ENCODE peak calls at places on chromosome 11, in six cellular contexts. One of them, this sample, is unnamed.

GRCh38 chr11:73454987-73455386 is 78.8 kb downstream of the RELT start:
- DNase-seq in HCT116: no peak
- DNase-seq in GM12878: no peak
- DNase-seq in K562: no peak
- DNase-seq in HepG2: no peak
- DNase-seq in H1: no peak
- DNase-seq in this sample: no peak

GRCh38 chr11:68598816-68599653 is 85.3 kb upstream of the GAL start:
- DNase-seq in K562: no peak
- DNase-seq in HepG2: no peak
- DNase-seq in GM12878: no peak
- DNase-seq in H1: peak
- DNase-seq in HCT116: no peak
- DNase-seq in this sample: no peak

GRCh38 chr11:75150079-75150478 is 828 bp upstream of the SLCO2B1 start:
- DNase-seq in H1: no peak
- DNase-seq in HepG2: no peak
- DNase-seq in K562: no peak
- DNase-seq in HCT116: no peak
- DNase-seq in GM12878: no peak
- DNase-seq in this sample: no peak

GRCh38 chr11:17986007-17986710 is 26.7 kb downstream of the SERGEF start:
- DNase-seq in GM12878: no peak
- DNase-seq in K562: no peak
- DNase-seq in HepG2: no peak
- DNase-seq in HCT116: peak
- DNase-seq in H1: no peak
- DNase-seq in this sample: no peak

GRCh38 chr11:123413636-123414035 is 16.4 kb upstream of the GRAMD1B start:
- DNase-seq in HepG2: peak
- DNase-seq in HCT116: no peak
- DNase-seq in H1: no peak
- DNase-seq in GM12878: no peak
- DNase-seq in K562: no peak
- DNase-seq in this sample: no peak

GRCh38 chr11:33264926-33265325 is 7.7 kb downstream of the HIPK3 start:
- DNase-seq in GM12878: no peak
- DNase-seq in H1: no peak
- DNase-seq in K562: no peak
- DNase-seq in HCT116: no peak
- DNase-seq in HepG2: no peak
- DNase-seq in this sample: no peak

GRCh38 chr11:31822604-31823371 is 11.7 kb upstream of the PAX6 start:
- DNase-seq in HepG2: no peak
- DNase-seq in GM12878: no peak
- DNase-seq in H1: peak
- DNase-seq in HCT116: no peak
- DNase-seq in K562: no peak
- DNase-seq in this sample: peak

GRCh38 chr11:114317738-114318137 is 21.5 kb downstream of the NNMT start:
- DNase-seq in GM12878: no peak
- DNase-seq in K562: no peak
- DNase-seq in HCT116: peak
- DNase-seq in HepG2: no peak
- DNase-seq in H1: peak
- DNase-seq in this sample: peak

GRCh38 chr11:79045018-79045787 is 395.6 kb downstream of the TENM4 start:
- DNase-seq in K562: no peak
- DNase-seq in H1: no peak
- DNase-seq in GM12878: no peak
- DNase-seq in HepG2: no peak
- DNase-seq in HCT116: no peak
- DNase-seq in this sample: peak

GRCh38 chr11:134802116-134802515 is 390.1 kb upstream of the B3GAT1 start:
- DNase-seq in GM12878: no peak
- DNase-seq in HepG2: no peak
- DNase-seq in K562: no peak
- DNase-seq in HCT116: no peak
- DNase-seq in H1: no peak
- DNase-seq in this sample: peak

GRCh38 chr11:28770806-28771205 is 662.6 kb downstream of the METTL15 start:
- DNase-seq in H1: no peak
- DNase-seq in GM12878: no peak
- DNase-seq in HepG2: no peak
- DNase-seq in K562: no peak
- DNase-seq in HCT116: no peak
- DNase-seq in this sample: no peak

GRCh38 chr11:36363361-36364272 is 67.5 kb downstream of the PRR5L start:
- DNase-seq in H1: peak
- DNase-seq in K562: no peak
- DNase-seq in GM12878: no peak
- DNase-seq in HCT116: no peak
- DNase-seq in HepG2: no peak
- DNase-seq in this sample: no peak

GRCh38 chr11:73716153-73717056 is 44.5 kb downstream of the RAB6A start:
- DNase-seq in K562: no peak
- DNase-seq in HCT116: no peak
- DNase-seq in GM12878: no peak
- DNase-seq in H1: no peak
- DNase-seq in HepG2: peak
- DNase-seq in this sample: peak

GRCh38 chr11:81839016-81839415 is 894.6 kb downstream of the FAM181B start:
- DNase-seq in HepG2: no peak
- DNase-seq in HCT116: no peak
- DNase-seq in K562: no peak
- DNase-seq in GM12878: no peak
- DNase-seq in H1: no peak
- DNase-seq in this sample: no peak

GRCh38 chr11:76604652-76605241 is 65.8 kb downstream of the LRRC32 start:
- DNase-seq in HCT116: no peak
- DNase-seq in HepG2: no peak
- DNase-seq in K562: no peak
- DNase-seq in H1: no peak
- DNase-seq in GM12878: no peak
- DNase-seq in this sample: peak

GRCh38 chr11:17897495-17897894 is 115.4 kb downstream of the SERGEF start:
- DNase-seq in GM12878: no peak
- DNase-seq in H1: no peak
- DNase-seq in K562: no peak
- DNase-seq in HepG2: no peak
- DNase-seq in HCT116: no peak
- DNase-seq in this sample: peak

GRCh38 chr11:35143509-35144102 is 4.6 kb downstream of the CD44 start:
- DNase-seq in GM12878: no peak
- DNase-seq in HCT116: no peak
- DNase-seq in K562: no peak
- DNase-seq in H1: no peak
- DNase-seq in HepG2: no peak
- DNase-seq in this sample: no peak

GRCh38 chr11:66847461-66848232 is 4.4 kb downstream of the RCE1 start:
- DNase-seq in H1: no peak
- DNase-seq in GM12878: no peak
- DNase-seq in K562: no peak
- DNase-seq in HepG2: no peak
- DNase-seq in HCT116: no peak
- DNase-seq in this sample: peak

GRCh38 chr11:124758355-124759267 is 3.5 kb downstream of the ESAM start:
- DNase-seq in K562: peak
- DNase-seq in GM12878: no peak
- DNase-seq in HepG2: peak
- DNase-seq in H1: peak
- DNase-seq in HCT116: peak
- DNase-seq in this sample: peak

GRCh38 chr11:125081098-125081798 is 18.1 kb downstream of the SLC37A2 start:
- DNase-seq in HepG2: no peak
- DNase-seq in GM12878: no peak
- DNase-seq in HCT116: no peak
- DNase-seq in H1: no peak
- DNase-seq in K562: no peak
- DNase-seq in this sample: no peak

GRCh38 chr11:92779746-92780145 is 189.7 kb upstream of the MTNR1B start:
- DNase-seq in GM12878: no peak
- DNase-seq in H1: no peak
- DNase-seq in K562: no peak
- DNase-seq in HCT116: no peak
- DNase-seq in HepG2: no peak
- DNase-seq in this sample: no peak

GRCh38 chr11:8654503-8654902 is 28.0 kb downstream of the TRIM66 start:
- DNase-seq in K562: no peak
- DNase-seq in HepG2: no peak
- DNase-seq in GM12878: no peak
- DNase-seq in HCT116: no peak
- DNase-seq in H1: no peak
- DNase-seq in this sample: no peak

GRCh38 chr11:8646873-8647272 is 35.6 kb downstream of the TRIM66 start:
- DNase-seq in GM12878: no peak
- DNase-seq in K562: no peak
- DNase-seq in HCT116: no peak
- DNase-seq in H1: no peak
- DNase-seq in HepG2: no peak
- DNase-seq in this sample: no peak

GRCh38 chr11:8652140-8652539 is 30.3 kb downstream of the TRIM66 start:
- DNase-seq in HCT116: no peak
- DNase-seq in HepG2: no peak
- DNase-seq in K562: no peak
- DNase-seq in GM12878: no peak
- DNase-seq in H1: no peak
- DNase-seq in this sample: no peak

GRCh38 chr11:8650401-8650990 is 32.0 kb downstream of the TRIM66 start:
- DNase-seq in HepG2: no peak
- DNase-seq in K562: no peak
- DNase-seq in H1: no peak
- DNase-seq in GM12878: no peak
- DNase-seq in HCT116: no peak
- DNase-seq in this sample: no peak

DNA sequence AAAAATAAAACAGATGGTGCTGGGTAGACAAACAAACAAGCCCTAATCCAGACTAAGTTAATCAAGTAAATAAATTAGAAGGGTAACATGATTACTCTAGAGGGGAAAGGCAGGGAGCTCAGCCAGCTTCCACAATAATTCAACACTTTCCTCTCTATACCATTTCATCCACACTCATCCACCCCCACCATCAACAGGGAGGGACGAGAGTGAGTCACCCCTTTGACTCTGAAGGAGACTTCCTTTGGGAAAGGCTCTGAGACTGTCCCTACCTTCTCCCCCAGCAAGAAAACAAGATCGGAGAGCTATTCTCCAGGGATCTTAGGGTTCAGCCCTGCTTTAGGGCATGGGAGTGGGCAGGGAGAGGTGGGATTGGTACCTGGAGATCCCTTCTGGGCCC is 33.1 kb downstream of the TRIM66 start:
- DNase-seq in H1: no peak
- DNase-seq in GM12878: no peak
- DNase-seq in K562: no peak
- DNase-seq in HCT116: no peak
- DNase-seq in HepG2: no peak
- DNase-seq in this sample: no peak
- TF ChIP-seq MAX in H1: no peak
- TF ChIP-seq MAX in GM12878: no peak
- TF ChIP-seq MAX in K562: no peak
- TF ChIP-seq MAX in HCT116: no peak
- TF ChIP-seq MAX in HepG2: no peak
- TF ChIP-seq MAX in this sample: no peak

DNA sequence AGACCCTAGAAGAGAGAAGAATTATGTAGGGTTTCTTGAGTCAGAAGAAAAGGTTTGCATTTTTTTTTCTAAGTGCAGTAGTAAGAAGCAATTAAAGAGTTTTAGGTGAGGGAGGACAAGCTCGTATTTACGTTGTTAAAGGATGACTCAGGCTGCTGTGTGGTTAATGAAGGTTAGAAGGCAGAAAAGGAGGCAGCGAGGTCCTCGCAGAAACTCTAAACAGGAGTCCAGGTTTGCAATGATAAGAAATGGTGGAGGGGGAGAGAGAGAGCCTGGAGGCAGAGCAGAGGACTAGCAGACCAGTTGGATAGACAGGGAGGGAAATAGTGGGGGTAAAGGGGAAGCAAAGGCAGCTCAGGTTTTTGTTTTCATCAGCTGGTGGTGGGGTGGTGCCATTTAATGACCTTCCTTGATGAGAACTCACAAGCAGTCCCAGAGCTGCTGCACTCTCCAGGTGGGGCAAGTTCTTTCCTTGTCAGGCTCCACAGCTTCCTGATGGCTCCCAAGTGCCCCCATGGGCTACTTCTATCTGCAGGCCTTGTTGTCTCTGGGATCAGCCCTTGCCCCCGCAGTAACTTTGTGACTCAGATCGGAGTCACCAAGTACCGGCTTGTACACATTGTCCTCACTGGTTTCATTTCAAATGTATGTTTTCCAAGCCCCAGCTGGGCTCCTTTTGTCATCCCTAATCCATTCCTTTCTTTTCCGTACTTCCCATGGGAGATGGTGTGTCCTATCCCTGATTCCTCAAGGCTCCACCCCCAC is 8.3 kb upstream of the INSC start:
- DNase-seq in HepG2: no peak
- DNase-seq in H1: no peak
- DNase-seq in K562: no peak
- DNase-seq in GM12878: no peak
- DNase-seq in HCT116: peak
- DNase-seq in this sample: no peak
- TF ChIP-seq JUND in HepG2: no peak
- TF ChIP-seq JUND in H1: no peak
- TF ChIP-seq JUND in K562: no peak
- TF ChIP-seq JUND in GM12878: no peak
- TF ChIP-seq JUND in HCT116: peak
- TF ChIP-seq JUND in this sample: no peak

GRCh38 chr11:61545341-61545740 is 35.5 kb downstream of the SYT7 start:
- DNase-seq in HCT116: peak
- DNase-seq in H1: no peak
- DNase-seq in HepG2: no peak
- DNase-seq in GM12878: no peak
- DNase-seq in K562: peak
- DNase-seq in this sample: peak
- TF ChIP-seq MAX in HCT116: no peak
- TF ChIP-seq MAX in H1: no peak
- TF ChIP-seq MAX in HepG2: no peak
- TF ChIP-seq MAX in GM12878: no peak
- TF ChIP-seq MAX in K562: no peak
- TF ChIP-seq MAX in this sample: no peak

GRCh38 chr11:833114-833791 is 501 bp downstream of the CD151 start:
- DNase-seq in H1: peak
- DNase-seq in HCT116: no peak
- DNase-seq in K562: peak
- DNase-seq in GM12878: no peak
- DNase-seq in HepG2: no peak
- DNase-seq in this sample: peak
- TF ChIP-seq JUND in H1: peak
- TF ChIP-seq JUND in HCT116: no peak
- TF ChIP-seq JUND in K562: peak
- TF ChIP-seq JUND in GM12878: no peak
- TF ChIP-seq JUND in HepG2: no peak
- TF ChIP-seq JUND in this sample: no peak

GRCh38 chr11:93902921-93903320 is 52.5 kb upstream of the VSTM5 start:
- DNase-seq in HepG2: no peak
- DNase-seq in GM12878: no peak
- DNase-seq in HCT116: no peak
- DNase-seq in K562: no peak
- DNase-seq in H1: no peak
- DNase-seq in this sample: no peak
- TF ChIP-seq MAX in HepG2: no peak
- TF ChIP-seq MAX in GM12878: no peak
- TF ChIP-seq MAX in HCT116: no peak
- TF ChIP-seq MAX in K562: no peak
- TF ChIP-seq MAX in H1: no peak
- TF ChIP-seq MAX in this sample: no peak